ENCODE peak calls at places on chromosome 19, in nine cellular contexts. One of them, this sample, is unnamed.
A peak's percentile ranks its signal among the peaks of the same experiment; 100 is the strongest.

GRCh38 chr19:14408641-14409120 is 10.5 kb downstream of the DDX39A start:
- DNase-seq in IMR-90: no peak
- DNase-seq in OCI-M1: no peak
- DNase-seq in stimulated activated CD8-positive, alpha-beta memory T cell treated with anti-CD3 and anti-CD28 coated beads, Interleukin-2, amount 100 ng/mL, for 48 hours: no peak
- DNase-seq in NCI-H510A treated with DMSO at 0.1 percent for 48 hours: no peak
- DNase-seq in T-helper 9 cell: peak; percentile 24
- DNase-seq in Calu3: no peak
- DNase-seq in heart right ventricle: no peak
- DNase-seq in lower leg skin: no peak
- DNase-seq in this sample: no peak

GRCh38 chr19:30226464-30227070 is 145.6 kb upstream of the ZNF536 start:
- DNase-seq in IMR-90: no peak
- DNase-seq in OCI-M1: no peak
- DNase-seq in stimulated activated CD8-positive, alpha-beta memory T cell treated with anti-CD3 and anti-CD28 coated beads, Interleukin-2, amount 100 ng/mL, for 48 hours: no peak
- DNase-seq in NCI-H510A treated with DMSO at 0.1 percent for 48 hours: no peak
- DNase-seq in T-helper 9 cell: no peak
- DNase-seq in Calu3: no peak
- DNase-seq in heart right ventricle: no peak
- DNase-seq in lower leg skin: no peak
- DNase-seq in this sample: no peak

GRCh38 chr19:45713141-45713540 is 17.6 kb downstream of the FBXO46 start:
- DNase-seq in IMR-90: no peak
- DNase-seq in OCI-M1: no peak
- DNase-seq in stimulated activated CD8-positive, alpha-beta memory T cell treated with anti-CD3 and anti-CD28 coated beads, Interleukin-2, amount 100 ng/mL, for 48 hours: no peak
- DNase-seq in NCI-H510A treated with DMSO at 0.1 percent for 48 hours: no peak
- DNase-seq in T-helper 9 cell: no peak
- DNase-seq in Calu3: no peak
- DNase-seq in heart right ventricle: no peak
- DNase-seq in lower leg skin: no peak
- DNase-seq in this sample: peak; percentile 71

GRCh38 chr19:18848860-18849661 is 17.3 kb downstream of the UPF1 start:
- DNase-seq in IMR-90: peak; percentile 40
- DNase-seq in OCI-M1: no peak
- DNase-seq in stimulated activated CD8-positive, alpha-beta memory T cell treated with anti-CD3 and anti-CD28 coated beads, Interleukin-2, amount 100 ng/mL, for 48 hours: peak; percentile 50
- DNase-seq in NCI-H510A treated with DMSO at 0.1 percent for 48 hours: no peak
- DNase-seq in T-helper 9 cell: no peak
- DNase-seq in Calu3: no peak
- DNase-seq in heart right ventricle: peak; percentile 73
- DNase-seq in lower leg skin: peak; percentile 70
- DNase-seq in this sample: peak; percentile 88

GRCh38 chr19:51029718-51030117 is 3.3 kb upstream of the KLK11 start:
- DNase-seq in IMR-90: no peak
- DNase-seq in OCI-M1: no peak
- DNase-seq in stimulated activated CD8-positive, alpha-beta memory T cell treated with anti-CD3 and anti-CD28 coated beads, Interleukin-2, amount 100 ng/mL, for 48 hours: no peak
- DNase-seq in NCI-H510A treated with DMSO at 0.1 percent for 48 hours: no peak
- DNase-seq in T-helper 9 cell: no peak
- DNase-seq in Calu3: no peak
- DNase-seq in heart right ventricle: no peak
- DNase-seq in lower leg skin: no peak
- DNase-seq in this sample: no peak

GRCh38 chr19:35228177-35228930 is at the start of gene FAM187B:
- DNase-seq in IMR-90: no peak
- DNase-seq in OCI-M1: no peak
- DNase-seq in stimulated activated CD8-positive, alpha-beta memory T cell treated with anti-CD3 and anti-CD28 coated beads, Interleukin-2, amount 100 ng/mL, for 48 hours: no peak
- DNase-seq in NCI-H510A treated with DMSO at 0.1 percent for 48 hours: no peak
- DNase-seq in T-helper 9 cell: no peak
- DNase-seq in Calu3: no peak
- DNase-seq in heart right ventricle: no peak
- DNase-seq in lower leg skin: no peak
- DNase-seq in this sample: no peak

GRCh38 chr19:55165952-55166529 is 372 bp downstream of the DNAAF3 start:
- DNase-seq in IMR-90: peak; percentile 56
- DNase-seq in OCI-M1: peak; percentile 96
- DNase-seq in stimulated activated CD8-positive, alpha-beta memory T cell treated with anti-CD3 and anti-CD28 coated beads, Interleukin-2, amount 100 ng/mL, for 48 hours: peak; percentile 40
- DNase-seq in NCI-H510A treated with DMSO at 0.1 percent for 48 hours: peak; percentile 91
- DNase-seq in T-helper 9 cell: peak; percentile 21
- DNase-seq in Calu3: peak; percentile 94
- DNase-seq in heart right ventricle: peak; percentile 54
- DNase-seq in lower leg skin: no peak
- DNase-seq in this sample: peak; percentile 76

GRCh38 chr19:29610213-29610573 is 4.1 kb downstream of the POP4 start:
- DNase-seq in IMR-90: no peak
- DNase-seq in OCI-M1: no peak
- DNase-seq in stimulated activated CD8-positive, alpha-beta memory T cell treated with anti-CD3 and anti-CD28 coated beads, Interleukin-2, amount 100 ng/mL, for 48 hours: no peak
- DNase-seq in NCI-H510A treated with DMSO at 0.1 percent for 48 hours: no peak
- DNase-seq in T-helper 9 cell: no peak
- DNase-seq in Calu3: no peak
- DNase-seq in heart right ventricle: no peak
- DNase-seq in lower leg skin: no peak
- DNase-seq in this sample: no peak

GRCh38 chr19:12675377-12675776 is 6.3 kb downstream of the DHPS start:
- DNase-seq in IMR-90: no peak
- DNase-seq in OCI-M1: no peak
- DNase-seq in stimulated activated CD8-positive, alpha-beta memory T cell treated with anti-CD3 and anti-CD28 coated beads, Interleukin-2, amount 100 ng/mL, for 48 hours: no peak
- DNase-seq in NCI-H510A treated with DMSO at 0.1 percent for 48 hours: no peak
- DNase-seq in T-helper 9 cell: no peak
- DNase-seq in Calu3: no peak
- DNase-seq in heart right ventricle: no peak
- DNase-seq in lower leg skin: no peak
- DNase-seq in this sample: no peak

GRCh38 chr19:19061491-19061890 is 2.3 kb upstream of the SLC25A42 start:
- DNase-seq in IMR-90: no peak
- DNase-seq in OCI-M1: no peak
- DNase-seq in stimulated activated CD8-positive, alpha-beta memory T cell treated with anti-CD3 and anti-CD28 coated beads, Interleukin-2, amount 100 ng/mL, for 48 hours: no peak
- DNase-seq in NCI-H510A treated with DMSO at 0.1 percent for 48 hours: peak; percentile 84
- DNase-seq in T-helper 9 cell: no peak
- DNase-seq in Calu3: no peak
- DNase-seq in heart right ventricle: peak; percentile 55
- DNase-seq in lower leg skin: no peak
- DNase-seq in this sample: no peak

GRCh38 chr19:16615788-16616187 is 12.2 kb downstream of the MED26 start:
- DNase-seq in IMR-90: no peak
- DNase-seq in OCI-M1: no peak
- DNase-seq in stimulated activated CD8-positive, alpha-beta memory T cell treated with anti-CD3 and anti-CD28 coated beads, Interleukin-2, amount 100 ng/mL, for 48 hours: no peak
- DNase-seq in NCI-H510A treated with DMSO at 0.1 percent for 48 hours: no peak
- DNase-seq in T-helper 9 cell: no peak
- DNase-seq in Calu3: no peak
- DNase-seq in heart right ventricle: no peak
- DNase-seq in lower leg skin: no peak
- DNase-seq in this sample: no peak

GRCh38 chr19:44539236-44539819 is 9.9 kb upstream of the CEACAM20 start:
- DNase-seq in IMR-90: peak; percentile 51
- DNase-seq in OCI-M1: no peak
- DNase-seq in stimulated activated CD8-positive, alpha-beta memory T cell treated with anti-CD3 and anti-CD28 coated beads, Interleukin-2, amount 100 ng/mL, for 48 hours: no peak
- DNase-seq in NCI-H510A treated with DMSO at 0.1 percent for 48 hours: no peak
- DNase-seq in T-helper 9 cell: no peak
- DNase-seq in Calu3: no peak
- DNase-seq in heart right ventricle: no peak
- DNase-seq in lower leg skin: no peak
- DNase-seq in this sample: no peak

GRCh38 chr19:5645409-5645808 is 22.5 kb downstream of the SAFB start:
- DNase-seq in IMR-90: no peak
- DNase-seq in OCI-M1: no peak
- DNase-seq in stimulated activated CD8-positive, alpha-beta memory T cell treated with anti-CD3 and anti-CD28 coated beads, Interleukin-2, amount 100 ng/mL, for 48 hours: no peak
- DNase-seq in NCI-H510A treated with DMSO at 0.1 percent for 48 hours: peak; percentile 6
- DNase-seq in T-helper 9 cell: no peak
- DNase-seq in Calu3: no peak
- DNase-seq in heart right ventricle: no peak
- DNase-seq in lower leg skin: no peak
- DNase-seq in this sample: no peak

GRCh38 chr19:46926201-46927071 is 65.6 kb downstream of the ARHGAP35 start:
- DNase-seq in IMR-90: no peak
- DNase-seq in OCI-M1: no peak
- DNase-seq in stimulated activated CD8-positive, alpha-beta memory T cell treated with anti-CD3 and anti-CD28 coated beads, Interleukin-2, amount 100 ng/mL, for 48 hours: no peak
- DNase-seq in NCI-H510A treated with DMSO at 0.1 percent for 48 hours: no peak
- DNase-seq in T-helper 9 cell: no peak
- DNase-seq in Calu3: no peak
- DNase-seq in heart right ventricle: no peak
- DNase-seq in lower leg skin: no peak
- DNase-seq in this sample: no peak

GRCh38 chr19:17389957-17390664 is 3.9 kb downstream of the CCDC194 start:
- DNase-seq in IMR-90: no peak
- DNase-seq in OCI-M1: no peak
- DNase-seq in stimulated activated CD8-positive, alpha-beta memory T cell treated with anti-CD3 and anti-CD28 coated beads, Interleukin-2, amount 100 ng/mL, for 48 hours: no peak
- DNase-seq in NCI-H510A treated with DMSO at 0.1 percent for 48 hours: no peak
- DNase-seq in T-helper 9 cell: no peak
- DNase-seq in Calu3: no peak
- DNase-seq in heart right ventricle: no peak
- DNase-seq in lower leg skin: no peak
- DNase-seq in this sample: no peak

GRCh38 chr19:11499327-11499726 is 6.3 kb downstream of the ZNF653 start:
- DNase-seq in IMR-90: no peak
- DNase-seq in OCI-M1: no peak
- DNase-seq in stimulated activated CD8-positive, alpha-beta memory T cell treated with anti-CD3 and anti-CD28 coated beads, Interleukin-2, amount 100 ng/mL, for 48 hours: no peak
- DNase-seq in NCI-H510A treated with DMSO at 0.1 percent for 48 hours: no peak
- DNase-seq in T-helper 9 cell: no peak
- DNase-seq in Calu3: no peak
- DNase-seq in heart right ventricle: no peak
- DNase-seq in lower leg skin: no peak
- DNase-seq in this sample: no peak

GRCh38 chr19:39401549-39402416 is 4.9 kb upstream of the ZFP36 start:
- DNase-seq in IMR-90: peak; percentile 89
- DNase-seq in OCI-M1: peak; percentile 74
- DNase-seq in stimulated activated CD8-positive, alpha-beta memory T cell treated with anti-CD3 and anti-CD28 coated beads, Interleukin-2, amount 100 ng/mL, for 48 hours: peak; percentile 81
- DNase-seq in NCI-H510A treated with DMSO at 0.1 percent for 48 hours: no peak
- DNase-seq in T-helper 9 cell: peak; percentile 83
- DNase-seq in Calu3: peak; percentile 56
- DNase-seq in heart right ventricle: peak; percentile 31
- DNase-seq in lower leg skin: peak; percentile 68
- DNase-seq in this sample: peak; percentile 84

GRCh38 chr19:33904681-33905080 is 108.0 kb downstream of the KCTD15 start:
- DNase-seq in IMR-90: no peak
- DNase-seq in OCI-M1: no peak
- DNase-seq in stimulated activated CD8-positive, alpha-beta memory T cell treated with anti-CD3 and anti-CD28 coated beads, Interleukin-2, amount 100 ng/mL, for 48 hours: no peak
- DNase-seq in NCI-H510A treated with DMSO at 0.1 percent for 48 hours: no peak
- DNase-seq in T-helper 9 cell: no peak
- DNase-seq in Calu3: peak; percentile 46
- DNase-seq in heart right ventricle: no peak
- DNase-seq in lower leg skin: peak; percentile 21
- DNase-seq in this sample: no peak

GRCh38 chr19:12733369-12733896 is 1.1 kb downstream of the TRIR start:
- DNase-seq in IMR-90: peak; percentile 45
- DNase-seq in OCI-M1: peak; percentile 44
- DNase-seq in stimulated activated CD8-positive, alpha-beta memory T cell treated with anti-CD3 and anti-CD28 coated beads, Interleukin-2, amount 100 ng/mL, for 48 hours: peak; percentile 35
- DNase-seq in NCI-H510A treated with DMSO at 0.1 percent for 48 hours: no peak
- DNase-seq in T-helper 9 cell: no peak
- DNase-seq in Calu3: peak; percentile 33
- DNase-seq in heart right ventricle: no peak
- DNase-seq in lower leg skin: no peak
- DNase-seq in this sample: no peak

GRCh38 chr19:11239377-11240000 is at the start of gene ANGPTL8:
- DNase-seq in IMR-90: no peak
- DNase-seq in OCI-M1: no peak
- DNase-seq in stimulated activated CD8-positive, alpha-beta memory T cell treated with anti-CD3 and anti-CD28 coated beads, Interleukin-2, amount 100 ng/mL, for 48 hours: no peak
- DNase-seq in NCI-H510A treated with DMSO at 0.1 percent for 48 hours: no peak
- DNase-seq in T-helper 9 cell: no peak
- DNase-seq in Calu3: no peak
- DNase-seq in heart right ventricle: no peak
- DNase-seq in lower leg skin: no peak
- DNase-seq in this sample: no peak

GRCh38 chr19:58209577-58209976 is 19.1 kb upstream of the ZNF544 start:
- DNase-seq in IMR-90: no peak
- DNase-seq in OCI-M1: no peak
- DNase-seq in stimulated activated CD8-positive, alpha-beta memory T cell treated with anti-CD3 and anti-CD28 coated beads, Interleukin-2, amount 100 ng/mL, for 48 hours: no peak
- DNase-seq in NCI-H510A treated with DMSO at 0.1 percent for 48 hours: no peak
- DNase-seq in T-helper 9 cell: no peak
- DNase-seq in Calu3: no peak
- DNase-seq in heart right ventricle: no peak
- DNase-seq in lower leg skin: no peak
- DNase-seq in this sample: no peak

GRCh38 chr19:49057636-49058234 is at the start of gene CGB7:
- DNase-seq in IMR-90: peak; percentile 35
- DNase-seq in OCI-M1: no peak
- DNase-seq in stimulated activated CD8-positive, alpha-beta memory T cell treated with anti-CD3 and anti-CD28 coated beads, Interleukin-2, amount 100 ng/mL, for 48 hours: peak; percentile 39
- DNase-seq in NCI-H510A treated with DMSO at 0.1 percent for 48 hours: peak; percentile 11
- DNase-seq in T-helper 9 cell: peak; percentile 26
- DNase-seq in Calu3: peak; percentile 87
- DNase-seq in heart right ventricle: peak; percentile 80
- DNase-seq in lower leg skin: peak; percentile 67
- DNase-seq in this sample: peak; percentile 72

GRCh38 chr19:49701271-49701786 is 10.4 kb downstream of the CPT1C start:
- DNase-seq in IMR-90: no peak
- DNase-seq in OCI-M1: no peak
- DNase-seq in stimulated activated CD8-positive, alpha-beta memory T cell treated with anti-CD3 and anti-CD28 coated beads, Interleukin-2, amount 100 ng/mL, for 48 hours: no peak
- DNase-seq in NCI-H510A treated with DMSO at 0.1 percent for 48 hours: no peak
- DNase-seq in T-helper 9 cell: no peak
- DNase-seq in Calu3: no peak
- DNase-seq in heart right ventricle: no peak
- DNase-seq in lower leg skin: no peak
- DNase-seq in this sample: no peak

GRCh38 chr19:13053761-13054604 is 48.7 kb downstream of the LYL1 start:
- DNase-seq in IMR-90: peak; percentile 96
- DNase-seq in OCI-M1: no peak
- DNase-seq in stimulated activated CD8-positive, alpha-beta memory T cell treated with anti-CD3 and anti-CD28 coated beads, Interleukin-2, amount 100 ng/mL, for 48 hours: no peak
- DNase-seq in NCI-H510A treated with DMSO at 0.1 percent for 48 hours: no peak
- DNase-seq in T-helper 9 cell: no peak
- DNase-seq in Calu3: peak; percentile 92
- DNase-seq in heart right ventricle: peak; percentile 93
- DNase-seq in lower leg skin: peak; percentile 69
- DNase-seq in this sample: peak; percentile 91

This sample was measured in left lung.